ENCODE peak calls at places on chromosomes 2 and 18, in nine cellular contexts. K is fibroblast of mammary gland, D is ovary, H is A673, I is endothelial cell of umbilical vein, B is MM.1S, W is adrenal gland, U is kidney epithelial cell, X is fibroblast of lung. R is an unnamed sample.

GRCh38 chr18:78540636-78541400 is 438.8 kb upstream of the SALL3 start:
- DNase-seq in K (no peak), D (no peak), H (no peak), I (no peak), B (no peak), W (no peak), U (no peak), X (no peak), R (no peak)

GRCh38 chr2:123153041-123153440 is 872.0 kb upstream of the CNTNAP5 start:
- DNase-seq in K (no peak), D (no peak), H (no peak), I (no peak), B (no peak), W (no peak), U (no peak), X (no peak), R (no peak)

GRCh38 chr2:88054300-88055048 is 1.1 kb downstream of the KRCC1 start:
- DNase-seq in K (peak), D (peak), H (no peak), I (no peak), B (no peak), W (peak), U (no peak), X (peak), R (no peak)

GRCh38 chr2:217530399-217531100 is 472.2 kb downstream of the TNS1 start:
- DNase-seq in K (no peak), D (peak), H (no peak), I (no peak), B (no peak), W (no peak), U (no peak), X (no peak), R (no peak)

GRCh38 chr2:232013701-232014353 is 52.3 kb downstream of the DIS3L2 start:
- DNase-seq in K (peak), D (no peak), H (peak), I (no peak), B (peak), W (no peak), U (peak), X (peak), R (peak)

GRCh38 chr2:28348149-28348567 is 44.5 kb upstream of the FOSL2 start:
- DNase-seq in K (no peak), D (no peak), H (no peak), I (no peak), B (no peak), W (no peak), U (no peak), X (no peak), R (no peak)

GRCh38 chr2:142130111-142131015 is 453 bp downstream of the LRP1B start:
- DNase-seq in K (peak), D (peak), H (peak), I (peak), B (peak), W (peak), U (no peak), X (peak), R (peak)

GRCh38 chr2:150339951-150340350 is 147.5 kb downstream of the RND3 start:
- DNase-seq in K (peak), D (no peak), H (no peak), I (peak), B (no peak), W (no peak), U (no peak), X (peak), R (no peak)

GRCh38 chr2:190075623-190076022 is 13.1 kb upstream of the MSTN start:
- DNase-seq in K (no peak), D (no peak), H (no peak), I (no peak), B (no peak), W (no peak), U (no peak), X (no peak), R (no peak)

GRCh38 chr2:106208399-106208798 is 14.3 kb upstream of the UXS1 start:
- DNase-seq in K (no peak), D (no peak), H (no peak), I (no peak), B (no peak), W (no peak), U (no peak), X (no peak), R (no peak)

GRCh38 chr2:96157649-96158553 is 12.7 kb upstream of the DUSP2 start:
- DNase-seq in K (no peak), D (no peak), H (peak), I (no peak), B (no peak), W (no peak), U (no peak), X (no peak), R (no peak)

GRCh38 chr2:226983891-226984290 is 148.0 kb downstream of the RHBDD1 start:
- DNase-seq in K (no peak), D (no peak), H (no peak), I (no peak), B (no peak), W (no peak), U (no peak), X (no peak), R (no peak)

GRCh38 chr18:12011199-12011961 is 30.1 kb downstream of the IMPA2 start:
- DNase-seq in K (no peak), D (no peak), H (no peak), I (no peak), B (no peak), W (no peak), U (no peak), X (no peak), R (no peak)

GRCh38 chr18:59659486-59660187 is 37.6 kb downstream of the CCBE1 start:
- DNase-seq in K (no peak), D (no peak), H (no peak), I (no peak), B (no peak), W (no peak), U (no peak), X (peak), R (peak)

GRCh38 chr2:16154501-16155280 is 214.3 kb downstream of the MYCN start:
- DNase-seq in K (no peak), D (no peak), H (no peak), I (no peak), B (no peak), W (no peak), U (no peak), X (no peak), R (no peak)

GRCh38 chr2:204251118-204251757 is 294.0 kb upstream of the PARD3B start:
- DNase-seq in K (no peak), D (no peak), H (no peak), I (no peak), B (peak), W (no peak), U (no peak), X (no peak), R (no peak)

GRCh38 chr18:70181015-70181414 is 24.5 kb downstream of the RTTN start:
- DNase-seq in K (peak), D (no peak), H (peak), I (peak), B (no peak), W (no peak), U (peak), X (peak), R (peak)

GRCh38 chr18:44969214-44969842 is 288.6 kb downstream of the SETBP1 start:
- DNase-seq in K (peak), D (no peak), H (no peak), I (no peak), B (no peak), W (no peak), U (no peak), X (no peak), R (peak)

GRCh38 chr2:178208817-178209216 is 14.5 kb downstream of the OSBPL6 start:
- DNase-seq in K (peak), D (no peak), H (peak), I (no peak), B (no peak), W (no peak), U (no peak), X (peak), R (no peak)

GRCh38 chr2:190469770-190470169 is 61.6 kb downstream of the MFSD6 start:
- DNase-seq in K (peak), D (no peak), H (peak), I (peak), B (no peak), W (peak), U (peak), X (peak), R (peak)

GRCh38 chr18:22767653-22768052 is 165.5 kb upstream of the RBBP8 start:
- DNase-seq in K (no peak), D (no peak), H (no peak), I (no peak), B (no peak), W (no peak), U (no peak), X (no peak), R (no peak)

GRCh38 chr18:46184296-46185080 is 80.3 kb downstream of the HAUS1 start:
- DNase-seq in K (no peak), D (no peak), H (no peak), I (no peak), B (peak), W (no peak), U (no peak), X (no peak), R (no peak)

GRCh38 chr2:41912337-41912736 is 135.5 kb upstream of the PKDCC start:
- DNase-seq in K (peak), D (no peak), H (no peak), I (no peak), B (no peak), W (no peak), U (no peak), X (no peak), R (no peak)

GRCh38 chr18:75879196-75879595 is 451.7 kb upstream of the SMIM21 start:
- DNase-seq in K (no peak), D (no peak), H (no peak), I (no peak), B (no peak), W (no peak), U (no peak), X (no peak), R (no peak)

GRCh38 chr2:59301466-59302402 is 1060.6 kb upstream of the FANCL start:
- DNase-seq in K (peak), D (no peak), H (peak), I (peak), B (peak), W (peak), U (peak), X (peak), R (peak)

GRCh38 chr18:10787293-10787901 is 261.6 kb downstream of the NAPG start:
- DNase-seq in K (peak), D (peak), H (peak), I (peak), B (peak), W (peak), U (peak), X (peak), R (peak)

GRCh38 chr2:204503869-204504268 is 41.4 kb upstream of the PARD3B start:
- DNase-seq in K (peak), D (no peak), H (no peak), I (no peak), B (no peak), W (no peak), U (no peak), X (no peak), R (peak)

GRCh38 chr2:106886916-106887758 is 1.2 kb upstream of the ST6GAL2 start:
- DNase-seq in K (no peak), D (no peak), H (no peak), I (no peak), B (no peak), W (no peak), U (peak), X (peak), R (peak)

GRCh38 chr2:176473177-176473576 is 203.9 kb downstream of the MTX2 start:
- DNase-seq in K (peak), D (peak), H (peak), I (peak), B (peak), W (peak), U (no peak), X (peak), R (no peak)

GRCh38 chr2:224561234-224562005 is 23.7 kb downstream of the CUL3 start:
- DNase-seq in K (no peak), D (no peak), H (no peak), I (no peak), B (no peak), W (no peak), U (no peak), X (no peak), R (no peak)

GRCh38 chr2:27249077-27249890 is 13.6 kb downstream of the SLC30A3 start:
- DNase-seq in K (no peak), D (no peak), H (no peak), I (peak), B (no peak), W (no peak), U (no peak), X (no peak), R (peak)

GRCh38 chr2:203200866-203201265 is 38.0 kb upstream of the CYP20A1 start:
- DNase-seq in K (no peak), D (no peak), H (no peak), I (no peak), B (no peak), W (no peak), U (no peak), X (no peak), R (no peak)

GRCh38 chr18:11785444-11786055 is 65.7 kb upstream of the CHMP1B start:
- DNase-seq in K (no peak), D (no peak), H (peak), I (no peak), B (no peak), W (no peak), U (no peak), X (no peak), R (no peak)

GRCh38 chr18:35041752-35042379 is 653 bp downstream of the MAPRE2 start:
- DNase-seq in K (no peak), D (no peak), H (no peak), I (no peak), B (peak), W (no peak), U (no peak), X (no peak), R (no peak)

GRCh38 chr2:169247231-169247630 is 115.1 kb downstream of the LRP2 start:
- DNase-seq in K (no peak), D (no peak), H (no peak), I (no peak), B (no peak), W (no peak), U (no peak), X (no peak), R (no peak)

GRCh38 chr2:128797092-128797491 is 478.4 kb upstream of the HS6ST1 start:
- DNase-seq in K (no peak), D (no peak), H (no peak), I (no peak), B (no peak), W (peak), U (no peak), X (no peak), R (no peak)

GRCh38 chr18:64618390-64618789 is 469.5 kb upstream of the LINC00305 start:
- DNase-seq in K (no peak), D (no peak), H (no peak), I (no peak), B (no peak), W (no peak), U (no peak), X (no peak), R (no peak)

GRCh38 chr18:22848618-22849017 is 84.5 kb upstream of the RBBP8 start:
- DNase-seq in K (peak), D (no peak), H (no peak), I (no peak), B (no peak), W (no peak), U (no peak), X (peak), R (peak)

GRCh38 chr2:133414486-133415209 is 153.6 kb downstream of the NCKAP5 start:
- DNase-seq in K (no peak), D (no peak), H (no peak), I (no peak), B (no peak), W (no peak), U (no peak), X (peak), R (peak)

DNA sequence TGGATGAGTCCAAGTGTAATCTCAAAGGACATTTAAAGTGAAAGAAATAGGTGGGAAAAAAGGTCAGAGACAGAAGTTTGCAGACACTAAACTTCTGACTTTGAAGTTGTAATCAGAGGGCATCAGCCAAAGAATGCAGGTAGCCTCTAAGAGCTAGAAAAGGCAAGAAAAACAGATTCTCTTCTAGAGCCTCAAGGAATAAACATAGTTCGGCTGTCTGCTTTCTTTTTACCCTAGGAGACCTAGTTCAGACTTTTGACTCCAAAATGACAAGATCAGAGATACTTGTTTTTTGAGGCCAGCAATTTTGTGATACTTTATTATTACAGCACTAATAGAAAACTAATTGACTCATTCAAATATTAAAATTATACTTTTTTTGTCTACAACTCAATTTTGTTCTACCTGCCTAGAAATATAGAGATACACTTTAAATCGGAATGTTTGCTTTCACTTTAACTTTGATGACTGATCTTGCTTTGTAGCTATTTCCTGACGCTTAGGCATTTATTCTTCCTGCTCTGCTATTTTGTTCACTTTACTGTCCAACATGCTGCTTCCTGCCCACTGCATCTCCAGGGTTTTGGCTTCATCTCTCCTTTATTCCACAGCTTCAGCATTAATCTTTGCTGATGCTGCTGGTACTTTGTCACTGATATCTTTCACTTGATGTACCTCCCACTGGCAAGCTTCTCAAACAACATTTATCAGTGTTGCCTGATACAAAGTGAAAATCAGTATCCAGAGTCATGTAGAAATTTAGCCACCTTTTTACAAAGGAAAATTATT is 272.5 kb downstream of the DSEL start:
- DNase-seq in K (peak), D (no peak), H (peak), I (peak), B (peak), W (no peak), U (no peak), X (no peak), R (peak)
- H3K4me3 ChIP-seq in K (peak), D (no peak), H (peak), I (peak), B (peak), W (peak), U (no peak), X (peak), R (peak)

GRCh38 chr2:152715854-152716428 is 1.3 kb downstream of the PRPF40A start:
- DNase-seq in K (peak), D (no peak), H (peak), I (peak), B (peak), W (no peak), U (no peak), X (peak), R (no peak)
- TF ChIP-seq CTCF in K (peak), D (no peak), H (peak), I (peak), B (peak), W (no peak), U (peak), X (peak), R (peak)

GRCh38 chr2:207813221-207813916 is 43.7 kb upstream of the FZD5 start:
- DNase-seq in K (no peak), D (no peak), H (no peak), I (no peak), B (no peak), W (no peak), U (no peak), X (no peak), R (no peak)

GRCh38 chr2:207812858-207813175 is 43.1 kb upstream of the FZD5 start:
- DNase-seq in K (no peak), D (no peak), H (no peak), I (no peak), B (no peak), W (no peak), U (no peak), X (no peak), R (no peak)

GRCh38 chr2:207807516-207807915 is 37.8 kb upstream of the FZD5 start:
- DNase-seq in K (no peak), D (no peak), H (no peak), I (no peak), B (no peak), W (no peak), U (no peak), X (no peak), R (no peak)

GRCh38 chr2:207812058-207812857 is 42.6 kb upstream of the FZD5 start:
- DNase-seq in K (no peak), D (no peak), H (no peak), I (no peak), B (no peak), W (no peak), U (no peak), X (no peak), R (no peak)

DNA sequence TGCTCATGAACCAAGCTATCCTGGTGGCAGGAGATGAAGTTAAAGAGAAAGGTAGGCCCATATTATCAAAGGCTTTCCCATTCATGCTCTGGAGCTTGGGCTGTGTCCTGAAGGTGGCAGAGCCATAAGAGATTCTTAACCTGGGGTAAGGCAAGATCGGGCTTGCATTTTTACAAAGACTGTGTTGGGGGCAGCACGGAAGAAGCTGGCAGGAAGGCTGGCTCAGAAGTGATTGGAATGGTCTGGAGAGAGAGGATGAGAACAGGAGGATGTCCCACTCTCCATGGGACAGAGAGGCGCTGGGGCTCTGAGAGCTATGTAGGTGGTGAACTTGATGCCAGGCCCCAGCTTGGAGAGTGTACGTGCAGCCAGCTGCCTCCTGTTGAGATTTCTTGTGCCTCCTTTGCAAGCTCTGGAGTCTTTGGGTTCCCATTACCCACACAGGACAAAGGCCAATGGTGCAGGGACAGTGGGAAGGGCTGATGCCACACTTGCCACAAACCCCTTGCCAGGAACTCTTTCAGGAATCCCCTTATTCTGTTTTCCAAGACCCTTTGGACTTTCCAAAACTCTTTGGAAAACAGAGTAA is 40.6 kb upstream of the FZD5 start:
- DNase-seq in K (no peak), D (no peak), H (no peak), I (no peak), B (no peak), W (no peak), U (no peak), X (no peak), R (no peak)
- H3K4me3 ChIP-seq in K (no peak), D (no peak), H (no peak), I (no peak), B (no peak), W (peak), U (no peak), X (no peak), R (no peak)

DNA sequence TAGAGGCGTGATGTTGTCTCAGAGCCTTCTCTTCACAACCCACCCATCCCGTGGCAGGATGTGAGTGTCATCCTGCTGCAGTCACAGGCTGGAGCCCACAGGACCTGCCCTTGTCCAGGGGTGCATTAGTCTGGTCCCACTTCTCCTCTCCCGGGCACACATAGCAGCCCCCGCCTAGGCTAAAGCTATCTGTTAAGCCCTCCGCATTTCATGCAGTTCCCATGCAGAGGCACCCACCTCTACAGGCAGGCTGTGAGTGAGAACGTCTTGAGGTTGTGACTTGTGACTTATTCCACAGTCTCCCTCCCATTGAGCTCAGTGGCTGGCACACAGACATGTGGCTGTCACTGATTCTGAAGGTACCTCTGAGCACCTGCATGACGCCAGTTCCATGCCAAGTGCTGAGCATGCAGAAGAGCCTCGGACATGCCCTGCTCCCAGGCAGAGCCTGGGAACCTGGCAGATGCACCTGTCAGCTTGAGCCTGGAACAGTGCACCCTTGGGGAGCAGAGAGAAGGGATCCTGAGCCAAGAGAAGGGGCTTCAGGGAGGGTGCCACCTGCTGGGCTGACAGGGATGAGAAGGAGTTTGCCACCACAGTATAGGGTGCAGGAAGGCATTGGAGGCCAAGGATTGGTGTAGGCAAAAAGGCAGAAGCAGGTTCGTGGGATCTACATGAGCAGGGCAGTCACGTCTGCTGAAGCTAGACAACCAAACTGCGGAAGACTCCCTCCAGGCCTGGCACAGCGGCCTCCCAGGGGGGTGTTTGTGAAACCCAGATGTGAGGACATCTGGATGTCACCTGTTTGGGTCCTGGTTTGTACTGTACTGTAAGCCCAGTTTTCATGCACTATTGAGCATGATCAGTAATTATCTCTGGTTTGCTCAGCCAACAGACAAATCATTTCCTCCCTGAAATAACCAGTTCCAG is 213.6 kb downstream of the GLI2 start:
- DNase-seq in K (no peak), D (no peak), H (no peak), I (peak), B (no peak), W (no peak), U (no peak), X (no peak), R (no peak)
- TF ChIP-seq CTCF in K (peak), D (no peak), H (peak), I (peak), B (no peak), W (no peak), U (peak), X (peak), R (peak)